ENCODE peak calls at places on chromosomes 6 and 20, in seven cellular contexts. L is esophagus squamous epithelium, Q is suprapubic skin, M is cardiac fibroblast, C is upper lobe of left lung, F is brain microvascular endothelial cell, G is transverse colon. H is an unnamed sample.

GRCh38 chr20:62352402-62353288 is 14.5 kb downstream of the LAMA5 start:
- DNase-seq in Q (no peak), F (no peak), G (no peak), M (peak; percentile 20), L (no peak), C (no peak), H (peak; percentile 11)

GRCh38 chr20:1108437-1108920 is 9.9 kb upstream of the PSMF1 start:
- DNase-seq in G (peak; percentile 62), C (peak; percentile 59), M (peak; percentile 48), F (peak; percentile 32), L (no peak), Q (no peak), H (peak; percentile 40)

GRCh38 chr6:73898599-73898998 is 202.6 kb downstream of the CD109 start:
- DNase-seq in F (no peak), C (no peak), G (no peak), Q (no peak), M (peak; percentile 43), L (no peak), H (peak; percentile 30)

GRCh38 chr6:99521557-99522286 is 6.5 kb upstream of the USP45 start:
- DNase-seq in G (peak; percentile 12), Q (no peak), M (peak; percentile 79), C (peak; percentile 23), L (no peak), F (peak; percentile 59), H (peak; percentile 53)

GRCh38 chr20:19619904-19620430 is 138.1 kb upstream of the RIN2 start:
- DNase-seq in F (no peak), G (no peak), L (no peak), Q (no peak), M (no peak), C (no peak), H (no peak)

GRCh38 chr6:169045486-169045885 is 208.2 kb downstream of the THBS2 start:
- DNase-seq in G (no peak), Q (no peak), C (no peak), M (no peak), L (no peak), F (no peak), H (no peak)

GRCh38 chr6:137165375-137166246 is 7.8 kb downstream of the IL22RA2 start:
- DNase-seq in L (no peak), M (peak; percentile 34), G (peak; percentile 59), F (no peak), Q (no peak), C (no peak), H (peak; percentile 24)

GRCh38 chr6:150641398-150642139 is 41.9 kb downstream of the PLEKHG1 start:
- DNase-seq in G (no peak), L (no peak), F (no peak), Q (no peak), M (no peak), C (no peak), H (no peak)

GRCh38 chr6:132673376-132674094 is 14.6 kb upstream of the TAAR1 start:
- DNase-seq in C (no peak), M (no peak), F (no peak), L (no peak), G (peak; percentile 12), Q (no peak), H (no peak)

GRCh38 chr6:4804095-4804494 is 27.9 kb downstream of the CDYL start:
- DNase-seq in Q (no peak), L (no peak), G (peak; percentile 37), M (peak; percentile 72), C (peak; percentile 29), F (peak; percentile 39), H (peak; percentile 82)

GRCh38 chr6:51266569-51266968 is 447.9 kb downstream of the TFAP2B start:
- DNase-seq in L (no peak), F (no peak), M (no peak), C (no peak), G (no peak), Q (no peak), H (no peak)

GRCh38 chr20:40844285-40844684 is 155.2 kb upstream of the MAFB start:
- DNase-seq in Q (no peak), L (no peak), M (no peak), C (no peak), G (no peak), F (no peak), H (no peak)

GRCh38 chr6:137623293-137623692 is 129.1 kb upstream of the OLIG3 start:
- DNase-seq in F (no peak), G (no peak), C (no peak), Q (no peak), L (no peak), M (no peak), H (no peak)

GRCh38 chr6:47733879-47734558 is 35.6 kb downstream of the ADGRF4 start:
- DNase-seq in Q (no peak), C (no peak), L (no peak), F (no peak), G (no peak), M (peak; percentile 37), H (peak; percentile 19)

GRCh38 chr6:111803804-111804203 is 69.4 kb downstream of the FYN start:
- DNase-seq in F (no peak), G (no peak), C (no peak), L (no peak), M (no peak), Q (no peak), H (no peak)

GRCh38 chr6:109595998-109596397 is 95.0 kb downstream of the AK9 start:
- DNase-seq in F (peak; percentile 44), M (peak; percentile 62), C (peak; percentile 22), L (no peak), G (no peak), Q (no peak), H (peak; percentile 60)

GRCh38 chr20:58634121-58634817 is 16.8 kb upstream of the STX16 start:
- DNase-seq in M (no peak), F (no peak), G (no peak), C (no peak), Q (peak; percentile 26), L (no peak), H (peak; percentile 88)

GRCh38 chr20:58852559-58853271 is at the start of gene GNAS:
- DNase-seq in M (peak; percentile 75), G (peak; percentile 62), L (no peak), C (peak; percentile 45), F (peak; percentile 39), Q (no peak), H (peak; percentile 62)

GRCh38 chr6:149563203-149563927 is 2.8 kb upstream of the GINM1 start:
- DNase-seq in F (peak; percentile 58), G (no peak), L (no peak), M (peak; percentile 71), Q (no peak), C (no peak), H (peak; percentile 90)

GRCh38 chr6:118468682-118469465 is 79.2 kb upstream of the PLN start:
- DNase-seq in M (peak; percentile 59), F (peak; percentile 37), L (no peak), Q (no peak), C (no peak), G (no peak), H (peak; percentile 51)

GRCh38 chr6:141988954-141989705 is 143.6 kb upstream of the GJE1 start:
- DNase-seq in L (no peak), G (no peak), M (peak; percentile 88), C (no peak), Q (no peak), F (peak; percentile 74), H (peak; percentile 86)

GRCh38 chr20:38161412-38161774 is 3.7 kb downstream of the TGM2 start:
- DNase-seq in L (no peak), M (no peak), G (no peak), F (no peak), C (no peak), Q (no peak), H (no peak)

GRCh38 chr20:51428451-51429143 is 113.9 kb downstream of the NFATC2 start:
- DNase-seq in M (peak; percentile 37), F (peak; percentile 44), C (peak; percentile 24), L (no peak), Q (no peak), G (peak; percentile 33), H (peak; percentile 17)

DNA sequence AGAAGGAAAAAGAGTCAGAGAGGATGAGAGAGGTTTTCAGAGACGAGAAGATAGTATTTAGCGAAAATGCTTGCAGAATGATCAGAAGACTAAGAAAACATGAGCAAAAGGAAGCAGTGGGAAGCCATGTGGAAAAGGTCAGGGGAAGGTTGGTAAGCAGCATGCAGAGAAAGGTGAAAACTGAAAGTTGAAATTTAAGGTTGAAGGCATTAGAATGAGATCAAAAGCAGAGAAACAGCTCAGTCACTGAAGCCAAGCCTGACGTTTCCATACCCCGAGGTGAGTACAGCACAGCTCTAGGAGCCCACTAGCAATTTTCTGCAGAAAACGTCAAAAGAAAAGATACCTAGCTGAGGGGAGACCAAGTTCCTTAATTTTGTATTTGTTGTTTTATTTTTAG is 19.1 kb upstream of the TFB1M start:
- DNase-seq in G (no peak), C (no peak), Q (no peak), F (no peak), M (no peak), L (no peak), H (no peak)
- H3K4me3 ChIP-seq in G (no peak overlapping the region), C (no peak overlapping the region), Q (no peak overlapping the region), F (no peak overlapping the region), M (no peak overlapping the region), L (no peak overlapping the region), H (no peak overlapping the region)

DNA sequence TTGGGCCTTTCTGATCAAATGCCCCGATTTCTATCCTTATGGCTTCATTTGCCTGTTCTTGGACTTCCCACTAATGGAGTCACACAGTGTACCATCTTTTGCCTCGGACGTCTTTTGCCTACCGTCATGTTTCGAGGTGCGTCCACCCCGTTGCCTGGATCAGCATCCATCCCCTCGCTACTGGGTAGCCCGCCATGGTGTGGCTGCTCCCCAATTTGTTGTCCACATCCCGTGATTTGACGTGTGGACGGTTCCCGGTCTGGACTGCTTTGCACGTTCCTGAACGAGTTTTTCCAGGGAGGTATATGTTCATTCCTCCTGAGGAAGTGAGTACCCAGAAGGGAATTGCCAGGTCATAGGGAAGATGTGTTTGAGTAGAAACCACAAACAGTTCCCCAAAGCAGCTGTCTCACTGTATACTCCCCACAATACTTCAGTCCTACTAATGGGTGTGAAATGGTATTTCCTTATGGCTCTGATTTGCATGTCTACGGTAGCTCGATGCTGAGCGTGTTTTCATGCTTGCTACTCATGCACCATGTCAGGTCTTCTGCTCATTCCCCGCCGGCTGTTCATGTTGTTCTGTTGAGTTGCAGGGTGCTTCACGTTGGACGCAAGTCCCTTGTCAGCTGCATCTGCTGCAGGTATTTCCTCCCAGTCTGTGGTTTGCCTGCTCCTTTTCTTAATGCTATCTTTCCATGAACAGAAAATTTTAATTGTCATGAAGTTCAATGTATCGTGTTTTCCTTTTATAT is 86.8 kb upstream of the AFDN start:
- DNase-seq in G (no peak), M (no peak), C (no peak), L (no peak), F (no peak), Q (no peak), H (no peak)
- TF ChIP-seq CTCF in G (no peak), M (no peak), C (no peak), L (no peak), F (no peak), Q (no peak), H (no peak)

GRCh38 chr6:28682542-28682941 is 156.9 kb downstream of the GPX5 start:
- DNase-seq in M (no peak), G (no peak), L (no peak), F (no peak), Q (no peak), C (no peak), H (no peak)

GRCh38 chr6:28683945-28684538 is 158.4 kb downstream of the GPX5 start:
- DNase-seq in Q (no peak), G (peak; percentile 8), F (no peak), L (no peak), M (peak; percentile 68), C (no peak), H (peak; percentile 63)
- H3K4me3 ChIP-seq in Q (no peak overlapping the region), G (no peak overlapping the region), F (no peak overlapping the region), L (no peak overlapping the region), M (no peak overlapping the region), C (no peak overlapping the region), H (no peak overlapping the region)

GRCh38 chr6:135540207-135540877 is 42.8 kb upstream of the AHI1 start:
- DNase-seq in L (no peak), M (peak; percentile 64), Q (no peak), F (peak; percentile 54), G (no peak), C (no peak), H (peak; percentile 60)
- TF ChIP-seq CTCF in L (no peak), M (peak; percentile 47), Q (no peak), F (peak; percentile 59), G (no peak), C (no peak), H (peak; percentile 51)

H was measured in fibroblast of mammary gland.